ENCODE peak calls at places on chromosomes 13 and 19, in nine cellular contexts. One of them, this sample, is unnamed.

GRCh38 chr19:56142087-56142787 is 1.1 kb downstream of the ZNF444 start:
- DNase-seq in iPS DF 19.7: no peak
- DNase-seq in mucosa of gallbladder: peak
- DNase-seq in nephron progenitor cell: no peak
- DNase-seq in stimulated activated CD8-positive, alpha-beta memory T cell treated with anti-CD3 and anti-CD28 coated beads, Interleukin-15, amount 100 ng/mL, for 1 hour: no peak
- DNase-seq in activated naive CD8-positive, alpha-beta T cell treated with anti-CD3 and anti-CD28 coated beads, Interleukin-2, amount 10 ng/mL, durations not matched to agents 7 days and 5 days: no peak
- DNase-seq in fibroblast of lung: no peak
- DNase-seq in NT2/D1: no peak
- DNase-seq in mucosa of descending colon: no peak
- DNase-seq in this sample: peak

GRCh38 chr13:44108345-44108858 is 228.7 kb downstream of the LACC1 start:
- DNase-seq in iPS DF 19.7: no peak
- DNase-seq in mucosa of gallbladder: peak
- DNase-seq in nephron progenitor cell: no peak
- DNase-seq in stimulated activated CD8-positive, alpha-beta memory T cell treated with anti-CD3 and anti-CD28 coated beads, Interleukin-15, amount 100 ng/mL, for 1 hour: no peak
- DNase-seq in activated naive CD8-positive, alpha-beta T cell treated with anti-CD3 and anti-CD28 coated beads, Interleukin-2, amount 10 ng/mL, durations not matched to agents 7 days and 5 days: no peak
- DNase-seq in fibroblast of lung: no peak
- DNase-seq in NT2/D1: no peak
- DNase-seq in mucosa of descending colon: peak
- DNase-seq in this sample: no peak

GRCh38 chr13:101399365-101399764 is 16.9 kb downstream of the NALCN start:
- DNase-seq in iPS DF 19.7: no peak
- DNase-seq in mucosa of gallbladder: no peak
- DNase-seq in nephron progenitor cell: no peak
- DNase-seq in stimulated activated CD8-positive, alpha-beta memory T cell treated with anti-CD3 and anti-CD28 coated beads, Interleukin-15, amount 100 ng/mL, for 1 hour: no peak
- DNase-seq in activated naive CD8-positive, alpha-beta T cell treated with anti-CD3 and anti-CD28 coated beads, Interleukin-2, amount 10 ng/mL, durations not matched to agents 7 days and 5 days: no peak
- DNase-seq in fibroblast of lung: peak
- DNase-seq in NT2/D1: no peak
- DNase-seq in mucosa of descending colon: no peak
- DNase-seq in this sample: no peak

GRCh38 chr19:14080887-14081796 is 4.4 kb downstream of the C19orf67 start:
- DNase-seq in iPS DF 19.7: peak
- DNase-seq in mucosa of gallbladder: peak
- DNase-seq in nephron progenitor cell: peak
- DNase-seq in stimulated activated CD8-positive, alpha-beta memory T cell treated with anti-CD3 and anti-CD28 coated beads, Interleukin-15, amount 100 ng/mL, for 1 hour: peak
- DNase-seq in activated naive CD8-positive, alpha-beta T cell treated with anti-CD3 and anti-CD28 coated beads, Interleukin-2, amount 10 ng/mL, durations not matched to agents 7 days and 5 days: peak
- DNase-seq in fibroblast of lung: peak
- DNase-seq in NT2/D1: peak
- DNase-seq in mucosa of descending colon: peak
- DNase-seq in this sample: peak

GRCh38 chr13:95874286-95874685 is 178.9 kb downstream of the UGGT2 start:
- DNase-seq in iPS DF 19.7: no peak
- DNase-seq in mucosa of gallbladder: no peak
- DNase-seq in nephron progenitor cell: no peak
- DNase-seq in stimulated activated CD8-positive, alpha-beta memory T cell treated with anti-CD3 and anti-CD28 coated beads, Interleukin-15, amount 100 ng/mL, for 1 hour: no peak
- DNase-seq in activated naive CD8-positive, alpha-beta T cell treated with anti-CD3 and anti-CD28 coated beads, Interleukin-2, amount 10 ng/mL, durations not matched to agents 7 days and 5 days: no peak
- DNase-seq in fibroblast of lung: peak
- DNase-seq in NT2/D1: no peak
- DNase-seq in mucosa of descending colon: no peak
- DNase-seq in this sample: no peak

GRCh38 chr13:84972907-84973306 is 826.3 kb downstream of the SLITRK6 start:
- DNase-seq in iPS DF 19.7: no peak
- DNase-seq in mucosa of gallbladder: no peak
- DNase-seq in nephron progenitor cell: no peak
- DNase-seq in stimulated activated CD8-positive, alpha-beta memory T cell treated with anti-CD3 and anti-CD28 coated beads, Interleukin-15, amount 100 ng/mL, for 1 hour: no peak
- DNase-seq in activated naive CD8-positive, alpha-beta T cell treated with anti-CD3 and anti-CD28 coated beads, Interleukin-2, amount 10 ng/mL, durations not matched to agents 7 days and 5 days: no peak
- DNase-seq in fibroblast of lung: no peak
- DNase-seq in NT2/D1: no peak
- DNase-seq in mucosa of descending colon: no peak
- DNase-seq in this sample: no peak

GRCh38 chr13:109885235-109885634 is 98.9 kb upstream of the IRS2 start:
- DNase-seq in iPS DF 19.7: no peak
- DNase-seq in mucosa of gallbladder: no peak
- DNase-seq in nephron progenitor cell: no peak
- DNase-seq in stimulated activated CD8-positive, alpha-beta memory T cell treated with anti-CD3 and anti-CD28 coated beads, Interleukin-15, amount 100 ng/mL, for 1 hour: no peak
- DNase-seq in activated naive CD8-positive, alpha-beta T cell treated with anti-CD3 and anti-CD28 coated beads, Interleukin-2, amount 10 ng/mL, durations not matched to agents 7 days and 5 days: no peak
- DNase-seq in fibroblast of lung: no peak
- DNase-seq in NT2/D1: no peak
- DNase-seq in mucosa of descending colon: no peak
- DNase-seq in this sample: no peak

GRCh38 chr13:101473458-101473857 is 21.0 kb downstream of the ITGBL1 start:
- DNase-seq in iPS DF 19.7: no peak
- DNase-seq in mucosa of gallbladder: no peak
- DNase-seq in nephron progenitor cell: no peak
- DNase-seq in stimulated activated CD8-positive, alpha-beta memory T cell treated with anti-CD3 and anti-CD28 coated beads, Interleukin-15, amount 100 ng/mL, for 1 hour: no peak
- DNase-seq in activated naive CD8-positive, alpha-beta T cell treated with anti-CD3 and anti-CD28 coated beads, Interleukin-2, amount 10 ng/mL, durations not matched to agents 7 days and 5 days: no peak
- DNase-seq in fibroblast of lung: peak
- DNase-seq in NT2/D1: no peak
- DNase-seq in mucosa of descending colon: no peak
- DNase-seq in this sample: peak

GRCh38 chr19:6800991-6801396 is 28.5 kb downstream of the VAV1 start:
- DNase-seq in iPS DF 19.7: no peak
- DNase-seq in mucosa of gallbladder: no peak
- DNase-seq in nephron progenitor cell: no peak
- DNase-seq in stimulated activated CD8-positive, alpha-beta memory T cell treated with anti-CD3 and anti-CD28 coated beads, Interleukin-15, amount 100 ng/mL, for 1 hour: no peak
- DNase-seq in activated naive CD8-positive, alpha-beta T cell treated with anti-CD3 and anti-CD28 coated beads, Interleukin-2, amount 10 ng/mL, durations not matched to agents 7 days and 5 days: no peak
- DNase-seq in fibroblast of lung: peak
- DNase-seq in NT2/D1: no peak
- DNase-seq in mucosa of descending colon: no peak
- DNase-seq in this sample: no peak

GRCh38 chr13:99496322-99497142 is 4.7 kb upstream of the TM9SF2 start:
- DNase-seq in iPS DF 19.7: peak
- DNase-seq in mucosa of gallbladder: peak
- DNase-seq in nephron progenitor cell: no peak
- DNase-seq in stimulated activated CD8-positive, alpha-beta memory T cell treated with anti-CD3 and anti-CD28 coated beads, Interleukin-15, amount 100 ng/mL, for 1 hour: peak
- DNase-seq in activated naive CD8-positive, alpha-beta T cell treated with anti-CD3 and anti-CD28 coated beads, Interleukin-2, amount 10 ng/mL, durations not matched to agents 7 days and 5 days: peak
- DNase-seq in fibroblast of lung: peak
- DNase-seq in NT2/D1: no peak
- DNase-seq in mucosa of descending colon: peak
- DNase-seq in this sample: peak

GRCh38 chr13:50990540-50991506 is 81.2 kb downstream of the RNASEH2B start:
- DNase-seq in iPS DF 19.7: no peak
- DNase-seq in mucosa of gallbladder: peak
- DNase-seq in nephron progenitor cell: peak
- DNase-seq in stimulated activated CD8-positive, alpha-beta memory T cell treated with anti-CD3 and anti-CD28 coated beads, Interleukin-15, amount 100 ng/mL, for 1 hour: no peak
- DNase-seq in activated naive CD8-positive, alpha-beta T cell treated with anti-CD3 and anti-CD28 coated beads, Interleukin-2, amount 10 ng/mL, durations not matched to agents 7 days and 5 days: no peak
- DNase-seq in fibroblast of lung: peak
- DNase-seq in NT2/D1: no peak
- DNase-seq in mucosa of descending colon: no peak
- DNase-seq in this sample: peak

GRCh38 chr19:15422311-15423075 is 3.7 kb upstream of the AKAP8L start:
- DNase-seq in iPS DF 19.7: no peak
- DNase-seq in mucosa of gallbladder: no peak
- DNase-seq in nephron progenitor cell: no peak
- DNase-seq in stimulated activated CD8-positive, alpha-beta memory T cell treated with anti-CD3 and anti-CD28 coated beads, Interleukin-15, amount 100 ng/mL, for 1 hour: no peak
- DNase-seq in activated naive CD8-positive, alpha-beta T cell treated with anti-CD3 and anti-CD28 coated beads, Interleukin-2, amount 10 ng/mL, durations not matched to agents 7 days and 5 days: no peak
- DNase-seq in fibroblast of lung: no peak
- DNase-seq in NT2/D1: no peak
- DNase-seq in mucosa of descending colon: no peak
- DNase-seq in this sample: no peak

GRCh38 chr13:74751739-74752138 is 617.5 kb upstream of the KLF12 start:
- DNase-seq in iPS DF 19.7: no peak
- DNase-seq in mucosa of gallbladder: no peak
- DNase-seq in nephron progenitor cell: no peak
- DNase-seq in stimulated activated CD8-positive, alpha-beta memory T cell treated with anti-CD3 and anti-CD28 coated beads, Interleukin-15, amount 100 ng/mL, for 1 hour: no peak
- DNase-seq in activated naive CD8-positive, alpha-beta T cell treated with anti-CD3 and anti-CD28 coated beads, Interleukin-2, amount 10 ng/mL, durations not matched to agents 7 days and 5 days: no peak
- DNase-seq in fibroblast of lung: no peak
- DNase-seq in NT2/D1: no peak
- DNase-seq in mucosa of descending colon: no peak
- DNase-seq in this sample: no peak